ENCODE peak calls at places on chromosomes 2 and 18, in nine cellular contexts. B is pons; M is activated CD8-positive, alpha-beta T cell treated with anti-CD3 and anti-CD28 coated beads, Interleukin-2, amount 10 ng/mL, durations not matched to agents 7 days and 5 days; R is anterior cingulate cortex; U is activated naive CD8-positive, alpha-beta T cell treated with anti-CD3 and anti-CD28 coated beads, Interleukin-2, amount 10 ng/mL, durations not matched to agents 7 days and 5 days; X is RKO; L is endodermal cell; Q is germinal center; G is mucosa of descending colon. K is an unnamed sample.
A peak's percentile ranks its signal among the peaks of the same experiment; 100 is the strongest.

GRCh38 chr2:177842243-177842642 is 230.3 kb downstream of the PDE11A start:
- DNase-seq in L (no peak), G (no peak), X (no peak), R (no peak), U (no peak), M (no peak), Q (no peak), B (no peak), K (no peak)

GRCh38 chr2:47174731-47175361 is 19.7 kb upstream of the STPG4 start:
- DNase-seq in X (peak; percentile 74), M (peak; percentile 52), U (no peak), L (peak; percentile 54), Q (peak; percentile 24), B (peak; percentile 68), G (no peak), R (no peak), K (no peak)

GRCh38 chr2:190717764-190718651 is 69.1 kb downstream of the NAB1 start:
- DNase-seq in R (no peak), L (no peak), G (no peak), Q (no peak), X (no peak), B (no peak), M (no peak), U (no peak), K (no peak)

GRCh38 chr2:172196768-172197322 is 94.1 kb upstream of the DLX2 start:
- DNase-seq in L (no peak), G (no peak), X (no peak), Q (no peak), R (no peak), B (no peak), U (no peak), M (no peak), K (no peak)

GRCh38 chr2:185757356-185757755 is 18.8 kb downstream of the FSIP2 start:
- DNase-seq in Q (no peak), X (peak; percentile 56), B (no peak), U (no peak), G (no peak), R (no peak), M (no peak), L (no peak), K (no peak)

GRCh38 chr2:173218331-173219056 is 136.2 kb upstream of the CDCA7 start:
- DNase-seq in M (no peak), U (no peak), L (peak; percentile 64), G (no peak), X (no peak), B (no peak), Q (no peak), R (no peak), K (peak; percentile 49)

GRCh38 chr2:201158111-201158929 is 24.6 kb upstream of the CASP10 start:
- DNase-seq in B (peak; percentile 98), Q (peak; percentile 83), U (no peak), R (peak; percentile 66), L (peak; percentile 89), M (peak; percentile 80), X (peak; percentile 77), G (peak; percentile 46), K (peak; percentile 67)

GRCh38 chr2:236169151-236169721 is 1.1 kb upstream of the GBX2 start:
- DNase-seq in X (no peak), G (no peak), U (no peak), R (no peak), Q (no peak), M (no peak), L (peak; percentile 76), B (peak; percentile 51), K (peak; percentile 79)

GRCh38 chr2:208139447-208139846 is 6.5 kb downstream of the CRYGB start:
- DNase-seq in L (no peak), X (no peak), U (no peak), R (no peak), B (no peak), Q (no peak), G (no peak), M (no peak), K (no peak)

GRCh38 chr18:54162431-54162830 is 62.0 kb downstream of the MBD2 start:
- DNase-seq in X (no peak), L (no peak), M (no peak), R (no peak), B (no peak), Q (no peak), U (no peak), G (no peak), K (no peak)

GRCh38 chr18:72041313-72042032 is 502.7 kb downstream of the CBLN2 start:
- DNase-seq in Q (no peak), B (no peak), R (no peak), M (no peak), U (no peak), X (peak; percentile 1), G (no peak), L (no peak), K (no peak)

GRCh38 chr18:23499571-23499889 is 3.8 kb upstream of the RMC1 start:
- DNase-seq in U (no peak), M (no peak), R (no peak), G (no peak), L (no peak), B (peak; percentile 42), X (no peak), Q (peak; percentile 35), K (no peak)

GRCh38 chr2:73999881-74000597 is 15.3 kb downstream of the TET3 start:
- DNase-seq in L (no peak), X (no peak), M (no peak), G (peak; percentile 53), Q (no peak), B (no peak), R (no peak), U (no peak), K (no peak)

GRCh38 chr2:26629346-26629630 is 11.9 kb downstream of the CIB4 start:
- DNase-seq in G (no peak), M (no peak), L (no peak), R (no peak), U (peak; percentile 15), B (no peak), X (no peak), Q (no peak), K (no peak)

GRCh38 chr2:147663153-147663961 is 181.5 kb upstream of the ACVR2A start:
- DNase-seq in B (peak; percentile 5), L (no peak), X (no peak), M (peak; percentile 31), Q (no peak), G (no peak), U (no peak), R (no peak), K (no peak)

GRCh38 chr2:31386648-31387047 is 27.9 kb downstream of the XDH start:
- DNase-seq in G (no peak), R (no peak), Q (no peak), X (no peak), B (no peak), L (peak; percentile 78), M (no peak), U (no peak), K (peak; percentile 76)

GRCh38 chr2:120436885-120437603 is 91.1 kb downstream of the INHBB start:
- DNase-seq in R (no peak), M (peak; percentile 30), X (peak; percentile 44), G (no peak), L (peak; percentile 94), B (no peak), Q (peak; percentile 33), U (no peak), K (peak; percentile 92)

GRCh38 chr2:148930046-148930775 is 55.2 kb downstream of the KIF5C start:
- DNase-seq in X (no peak), U (no peak), Q (no peak), B (no peak), R (no peak), M (no peak), G (no peak), L (no peak), K (no peak)

GRCh38 chr18:41906528-41907256 is 48.3 kb upstream of the PIK3C3 start:
- DNase-seq in M (peak; percentile 68), X (peak; percentile 68), G (no peak), B (peak; percentile 54), U (no peak), Q (peak; percentile 10), L (no peak), R (no peak), K (peak; percentile 37)

GRCh38 chr2:128311755-128312341 is 6.8 kb downstream of the HS6ST1 start:
- DNase-seq in M (no peak), Q (no peak), G (peak; percentile 19), X (no peak), L (peak; percentile 36), R (no peak), B (no peak), U (peak; percentile 28), K (peak; percentile 48)

GRCh38 chr2:2847131-2847740 is 516.2 kb upstream of the MYT1L start:
- DNase-seq in B (no peak), R (no peak), U (no peak), X (no peak), Q (no peak), G (no peak), L (no peak), M (no peak), K (no peak)

GRCh38 chr2:130391872-130392670 is 36.2 kb downstream of the PTPN18 start:
- DNase-seq in X (peak; percentile 54), R (no peak), L (peak; percentile 48), G (peak; percentile 19), M (no peak), B (no peak), U (no peak), Q (peak; percentile 1), K (no peak)